ENCODE peak calls at places on chromosomes 16 and 17, in nine cellular contexts. E, U, O, N, P, A, Z, R and M are unnamed samples. For H3K4me1, the result is how much of the 10 kb centered on the place peaks cover.

GRCh38 chr17:72766761-72767356 is 325.6 kb downstream of the SLC39A11 start:
- DNase-seq in E (no peak), U (no peak), O (no peak), N (peak), P (no peak), A (no peak), Z (no peak), R (no peak), M (no peak)

GRCh38 chr16:72073831-72074230 is 10.8 kb downstream of the HPR start:
- DNase-seq in E (peak), U (no peak), O (no peak), N (no peak), P (no peak), A (no peak), Z (no peak), R (no peak), M (peak)

GRCh38 chr17:44350733-44351226 is 5.7 kb downstream of the GRN start:
- DNase-seq in E (peak), U (peak), O (peak), N (peak), P (peak), A (peak), Z (peak), R (peak), M (no peak)

GRCh38 chr16:4385066-4385788 is 13.6 kb downstream of the VASN start:
- DNase-seq in E (no peak), U (peak), O (no peak), N (no peak), P (no peak), A (peak), Z (no peak), R (no peak), M (no peak)

GRCh38 chr17:7192271-7192937 is 13.2 kb upstream of the ASGR1 start:
- DNase-seq in E (no peak), U (no peak), O (no peak), N (no peak), P (no peak), A (no peak), Z (no peak), R (no peak), M (no peak)

GRCh38 chr16:85078176-85078700 is 34.0 kb downstream of the CIBAR2 start:
- DNase-seq in E (no peak), U (no peak), O (no peak), N (no peak), P (no peak), A (no peak), Z (no peak), R (peak), M (no peak)

GRCh38 chr17:78665952-78666920 is 89.0 kb upstream of the DNAH17 start:
- DNase-seq in E (peak), U (peak), O (peak), N (no peak), P (no peak), A (peak), Z (no peak), R (no peak), M (peak)

GRCh38 chr17:39175695-39176093 is 9.7 kb upstream of the ARL5C start:
- DNase-seq in E (no peak), U (peak), O (no peak), N (no peak), P (no peak), A (no peak), Z (no peak), R (no peak), M (no peak)

GRCh38 chr16:68520649-68521086 is 18.4 kb upstream of the ZFP90 start:
- DNase-seq in E (peak), U (peak), O (peak), N (peak), P (no peak), A (peak), Z (peak), R (peak), M (peak)

GRCh38 chr17:17824780-17825614 is 11.8 kb downstream of the SREBF1 start:
- DNase-seq in E (no peak), U (peak), O (no peak), N (no peak), P (no peak), A (peak), Z (peak), R (no peak), M (peak)
- H3K4me1 ChIP-seq in E (half or more), U (half or more), O (half or more), N (under half), P (under half), A (under half), Z (under half), R (half or more), M (half or more)

DNA sequence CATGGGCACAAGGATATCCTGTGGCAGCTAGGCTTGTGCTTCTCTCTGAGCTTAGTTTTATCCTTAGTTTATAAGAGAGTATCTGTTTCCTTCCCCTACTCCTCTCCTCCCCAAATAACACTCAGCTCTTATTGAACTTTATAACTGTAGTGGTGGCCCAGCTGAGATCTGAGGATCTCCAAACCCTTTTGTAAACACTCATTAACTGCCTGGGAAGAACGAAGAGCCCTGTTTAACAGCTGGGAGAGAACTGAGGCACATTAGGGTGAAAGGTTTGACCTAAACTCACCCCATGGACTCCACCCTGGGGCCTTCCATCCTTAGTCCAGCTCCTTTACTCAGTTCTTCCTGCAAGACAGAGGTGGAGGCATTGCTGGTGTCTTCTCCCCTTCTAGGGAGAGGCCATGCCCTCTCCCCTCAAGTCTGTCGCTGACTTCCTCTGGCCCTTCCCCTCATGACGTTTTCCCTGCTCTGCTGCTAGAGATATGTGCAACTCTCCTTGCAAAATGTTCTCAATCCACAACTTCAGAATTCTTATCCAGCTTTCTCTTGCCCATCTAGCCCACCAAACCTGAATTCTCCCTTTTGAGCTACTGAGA is 1.2 kb upstream of the RARA start:
- DNase-seq in E (no peak), U (no peak), O (no peak), N (no peak), P (no peak), A (no peak), Z (no peak), R (no peak), M (no peak)
- H3K4me1 ChIP-seq in E (half or more), U (under half), O (under half), N (half or more), P (under half), A (under half), Z (under half), R (half or more), M (half or more)

DNA sequence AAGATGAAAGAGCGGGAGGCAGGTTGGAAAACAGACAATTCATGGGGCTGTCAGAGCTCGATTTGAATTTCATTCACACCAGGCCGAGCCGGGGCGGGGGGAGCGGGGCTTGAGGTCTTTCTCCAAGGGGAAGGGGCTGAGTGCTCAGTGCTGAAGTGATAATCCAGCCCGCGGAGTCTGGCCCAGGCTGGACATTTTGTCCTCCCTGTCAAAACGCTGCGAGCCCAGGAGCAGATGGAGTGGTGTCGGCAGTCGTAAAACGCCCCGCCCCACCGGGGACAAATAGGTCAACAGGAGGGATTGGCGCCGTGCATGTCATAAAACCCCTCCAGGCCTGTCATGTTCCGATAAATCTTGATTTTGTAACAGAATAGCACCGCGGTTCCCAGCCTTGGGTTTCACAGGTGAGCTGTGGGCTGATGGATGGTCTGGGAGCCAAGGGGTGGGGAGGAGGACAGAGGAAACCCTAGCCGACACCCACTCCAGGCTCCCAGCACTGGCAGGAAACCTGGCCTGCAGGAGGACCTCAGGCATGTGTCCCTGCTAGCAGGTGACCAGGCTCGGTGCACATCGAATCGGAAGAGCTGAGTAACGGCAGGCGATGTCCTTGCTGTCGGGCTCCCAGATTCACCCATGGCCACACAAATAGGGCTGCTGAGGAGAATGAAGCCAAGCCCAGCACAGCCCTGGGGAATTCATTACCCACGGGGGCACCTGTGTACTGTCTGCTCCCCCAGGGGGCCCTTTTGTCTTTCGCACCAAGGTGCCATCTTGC is 341.4 kb downstream of the FOXL1 start:
- DNase-seq in E (no peak), U (no peak), O (no peak), N (no peak), P (no peak), A (no peak), Z (no peak), R (no peak), M (no peak)
- H3K4me1 ChIP-seq in E (under half), U (under half), O (under half), N (under half), P (under half), A (under half), Z (under half), R (under half), M (under half)

DNA sequence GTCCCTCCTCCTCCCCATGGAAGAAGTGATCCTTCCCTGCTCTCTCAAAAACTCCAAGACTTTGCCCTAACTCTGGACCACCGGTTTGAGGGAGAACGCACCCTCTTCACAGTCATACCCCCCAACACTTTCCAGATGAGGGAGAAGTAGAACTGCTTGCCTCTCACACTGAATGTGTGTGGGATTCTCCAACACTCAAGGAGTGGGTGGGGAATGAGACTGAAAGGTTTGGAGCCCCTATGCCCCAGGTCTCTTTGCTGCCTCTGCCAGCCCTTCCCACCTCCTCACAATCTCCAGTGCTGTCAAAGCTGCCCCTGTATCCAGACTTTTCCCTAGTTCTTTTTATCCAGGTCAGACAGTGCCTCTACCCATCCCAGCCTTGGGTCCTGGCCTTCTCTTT is 11.4 kb downstream of the HOXB4 start:
- DNase-seq in E (no peak), U (no peak), O (no peak), N (no peak), P (no peak), A (no peak), Z (no peak), R (no peak), M (no peak)
- H3K4me1 ChIP-seq in E (under half), U (under half), O (under half), N (under half), P (under half), A (under half), Z (under half), R (under half), M (under half)

DNA sequence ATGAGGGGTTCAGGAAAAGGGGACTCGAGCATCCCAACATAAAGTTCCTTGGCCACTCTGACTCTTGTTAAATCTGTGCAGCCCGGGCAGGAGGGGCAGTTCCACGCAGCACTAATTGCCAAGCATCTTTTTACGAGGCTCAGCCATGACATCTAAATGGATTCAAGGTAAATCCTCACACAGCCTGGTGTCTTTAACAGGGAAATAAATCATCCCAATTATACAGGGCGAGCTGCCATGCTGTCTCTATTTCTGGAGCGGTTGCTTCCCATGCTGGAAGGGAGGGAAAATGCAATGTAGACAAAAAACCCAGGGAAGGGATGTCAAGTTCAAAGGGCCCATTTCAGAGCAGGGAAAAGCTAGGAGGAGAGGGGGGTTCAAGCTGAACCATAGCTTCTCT is 110.0 kb downstream of the GAS7 start:
- DNase-seq in E (no peak), U (no peak), O (no peak), N (no peak), P (no peak), A (no peak), Z (no peak), R (no peak), M (no peak)
- H3K4me1 ChIP-seq in E (under half), U (under half), O (under half), N (under half), P (under half), A (under half), Z (under half), R (under half), M (under half)

GRCh38 chr17:57551321-57552079 is 193.6 kb downstream of the CCDC182 start:
- DNase-seq in E (no peak), U (no peak), O (peak), N (no peak), P (peak), A (no peak), Z (no peak), R (no peak), M (no peak)
- H3K4me1 ChIP-seq in E (under half), U (under half), O (under half), N (under half), P (under half), A (under half), Z (under half), R (under half), M (under half)

GRCh38 chr16:86823895-86824671 is 245.7 kb downstream of the FOXL1 start:
- DNase-seq in E (no peak), U (no peak), O (no peak), N (peak), P (no peak), A (no peak), Z (no peak), R (peak), M (no peak)
- H3K4me1 ChIP-seq in E (under half), U (under half), O (under half), N (under half), P (under half), A (under half), Z (under half), R (under half), M (under half)

DNA sequence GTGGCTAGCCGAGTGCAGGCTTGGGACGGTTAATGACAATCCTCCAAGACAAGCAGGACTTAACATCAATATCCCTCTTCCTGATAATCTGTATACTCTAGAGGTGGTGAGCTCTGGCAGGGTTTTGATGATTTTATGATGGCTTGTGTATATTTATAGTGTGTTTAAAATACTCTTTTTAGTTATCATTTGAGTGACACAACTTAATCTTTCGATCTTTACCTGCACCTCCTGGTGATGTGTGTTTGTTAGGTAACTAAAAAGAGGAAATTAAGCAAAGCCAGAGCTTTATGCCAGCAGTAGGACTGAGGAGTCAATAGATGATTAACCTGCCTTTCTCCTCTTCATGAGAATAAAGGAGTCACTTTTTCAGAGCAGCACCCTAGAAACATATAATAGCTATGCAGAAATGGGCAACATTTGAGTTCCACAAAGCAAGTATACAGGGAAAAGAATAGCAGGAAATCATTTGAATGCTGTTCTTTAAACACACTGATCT is 210.5 kb downstream of the IRX3 start:
- DNase-seq in E (no peak), U (no peak), O (no peak), N (no peak), P (no peak), A (no peak), Z (no peak), R (no peak), M (no peak)
- H3K4me1 ChIP-seq in E (under half), U (under half), O (under half), N (under half), P (under half), A (under half), Z (under half), R (under half), M (under half)

DNA sequence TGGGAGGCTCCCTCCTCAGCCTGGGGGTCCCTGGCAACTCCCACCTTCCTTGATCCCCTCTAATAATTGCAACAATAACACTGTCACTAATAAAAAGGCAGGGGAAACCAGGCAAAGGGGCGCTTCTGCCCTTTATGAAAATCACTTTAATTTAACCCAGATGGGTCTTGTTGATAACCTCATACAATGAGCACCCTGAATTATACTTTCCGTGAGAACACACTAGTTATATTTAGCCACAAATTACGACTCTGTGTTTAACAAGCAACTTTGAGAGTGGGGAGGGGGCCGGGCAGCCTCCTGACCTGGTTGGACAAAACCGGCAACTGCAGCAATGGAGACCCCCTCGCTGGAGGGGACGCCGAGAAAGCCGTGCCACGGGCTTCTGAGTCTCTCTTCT is 5.7 kb upstream of the BAHCC1 start:
- DNase-seq in E (no peak), U (no peak), O (no peak), N (no peak), P (no peak), A (no peak), Z (no peak), R (no peak), M (no peak)
- H3K4me1 ChIP-seq in E (half or more), U (half or more), O (under half), N (under half), P (under half), A (under half), Z (under half), R (under half), M (half or more)